ENCODE peak calls at places on chromosomes 2 and 18, in eight cellular contexts. One of them, this sample, is unnamed.

GRCh38 chr2:171327043-171327496 is 106.7 kb downstream of the METTL8 start:
- DNase-seq in cerebellum: no peak
- DNase-seq in BE2C: no peak
- DNase-seq in nucleus accumbens: no peak
- DNase-seq in CD4-positive, alpha-beta T cell: no peak
- DNase-seq in type B pancreatic cell: no peak
- DNase-seq in transverse colon: no peak
- DNase-seq in fibroblast of mammary gland: no peak
- DNase-seq in this sample: no peak

GRCh38 chr18:79300382-79300781 is 95.3 kb upstream of the NFATC1 start:
- DNase-seq in nucleus accumbens: no peak
- DNase-seq in cerebellum: no peak
- DNase-seq in type B pancreatic cell: no peak
- DNase-seq in transverse colon: no peak
- DNase-seq in fibroblast of mammary gland: no peak
- DNase-seq in CD4-positive, alpha-beta T cell: no peak
- DNase-seq in BE2C: no peak
- DNase-seq in this sample: no peak

GRCh38 chr2:196274387-196274809 is 103.0 kb upstream of the STK17B start:
- DNase-seq in fibroblast of mammary gland: peak
- DNase-seq in cerebellum: peak
- DNase-seq in CD4-positive, alpha-beta T cell: no peak
- DNase-seq in transverse colon: peak
- DNase-seq in nucleus accumbens: no peak
- DNase-seq in type B pancreatic cell: no peak
- DNase-seq in BE2C: peak
- DNase-seq in this sample: no peak

GRCh38 chr2:68980956-68981355 is 6.5 kb downstream of the GKN1 start:
- DNase-seq in fibroblast of mammary gland: no peak
- DNase-seq in type B pancreatic cell: no peak
- DNase-seq in nucleus accumbens: no peak
- DNase-seq in CD4-positive, alpha-beta T cell: no peak
- DNase-seq in cerebellum: no peak
- DNase-seq in BE2C: no peak
- DNase-seq in transverse colon: no peak
- DNase-seq in this sample: peak

GRCh38 chr2:16652296-16653082 is 13.1 kb downstream of the CYRIA start:
- DNase-seq in type B pancreatic cell: no peak
- DNase-seq in cerebellum: no peak
- DNase-seq in nucleus accumbens: no peak
- DNase-seq in CD4-positive, alpha-beta T cell: no peak
- DNase-seq in transverse colon: no peak
- DNase-seq in BE2C: no peak
- DNase-seq in fibroblast of mammary gland: peak
- DNase-seq in this sample: no peak

GRCh38 chr2:238255146-238255545 is 15.3 kb upstream of the HES6 start:
- DNase-seq in cerebellum: no peak
- DNase-seq in BE2C: no peak
- DNase-seq in type B pancreatic cell: no peak
- DNase-seq in nucleus accumbens: no peak
- DNase-seq in transverse colon: no peak
- DNase-seq in CD4-positive, alpha-beta T cell: no peak
- DNase-seq in fibroblast of mammary gland: no peak
- DNase-seq in this sample: no peak

GRCh38 chr18:12391487-12392136 is 14.6 kb upstream of the AFG3L2 start:
- DNase-seq in fibroblast of mammary gland: peak
- DNase-seq in type B pancreatic cell: no peak
- DNase-seq in CD4-positive, alpha-beta T cell: peak
- DNase-seq in transverse colon: peak
- DNase-seq in cerebellum: peak
- DNase-seq in nucleus accumbens: no peak
- DNase-seq in BE2C: peak
- DNase-seq in this sample: no peak

GRCh38 chr18:74623047-74623816 is 25.6 kb downstream of the ZNF407 start:
- DNase-seq in type B pancreatic cell: no peak
- DNase-seq in fibroblast of mammary gland: peak
- DNase-seq in nucleus accumbens: no peak
- DNase-seq in CD4-positive, alpha-beta T cell: no peak
- DNase-seq in BE2C: no peak
- DNase-seq in transverse colon: no peak
- DNase-seq in cerebellum: no peak
- DNase-seq in this sample: no peak

GRCh38 chr2:71610671-71611070 is 157.3 kb downstream of the DYSF start:
- DNase-seq in type B pancreatic cell: peak
- DNase-seq in CD4-positive, alpha-beta T cell: no peak
- DNase-seq in cerebellum: no peak
- DNase-seq in fibroblast of mammary gland: no peak
- DNase-seq in nucleus accumbens: no peak
- DNase-seq in BE2C: no peak
- DNase-seq in transverse colon: no peak
- DNase-seq in this sample: no peak

GRCh38 chr2:1415501-1415900 is 2.2 kb downstream of the TPO start:
- DNase-seq in CD4-positive, alpha-beta T cell: no peak
- DNase-seq in fibroblast of mammary gland: no peak
- DNase-seq in cerebellum: no peak
- DNase-seq in transverse colon: no peak
- DNase-seq in type B pancreatic cell: no peak
- DNase-seq in BE2C: no peak
- DNase-seq in nucleus accumbens: no peak
- DNase-seq in this sample: no peak

GRCh38 chr2:234764378-234764777 is 187.4 kb upstream of the SH3BP4 start:
- DNase-seq in type B pancreatic cell: no peak
- DNase-seq in CD4-positive, alpha-beta T cell: no peak
- DNase-seq in cerebellum: no peak
- DNase-seq in fibroblast of mammary gland: no peak
- DNase-seq in nucleus accumbens: no peak
- DNase-seq in BE2C: no peak
- DNase-seq in transverse colon: no peak
- DNase-seq in this sample: peak

GRCh38 chr2:205556357-205556756 is 125.9 kb upstream of the NRP2 start:
- DNase-seq in cerebellum: no peak
- DNase-seq in transverse colon: no peak
- DNase-seq in CD4-positive, alpha-beta T cell: no peak
- DNase-seq in type B pancreatic cell: no peak
- DNase-seq in fibroblast of mammary gland: no peak
- DNase-seq in BE2C: no peak
- DNase-seq in nucleus accumbens: no peak
- DNase-seq in this sample: no peak

GRCh38 chr2:72111061-72111460 is 36.6 kb downstream of the CYP26B1 start:
- DNase-seq in BE2C: no peak
- DNase-seq in CD4-positive, alpha-beta T cell: no peak
- DNase-seq in nucleus accumbens: no peak
- DNase-seq in cerebellum: no peak
- DNase-seq in transverse colon: no peak
- DNase-seq in type B pancreatic cell: peak
- DNase-seq in fibroblast of mammary gland: no peak
- DNase-seq in this sample: no peak

GRCh38 chr18:799943-800342 is 12.1 kb downstream of the YES1 start:
- DNase-seq in BE2C: no peak
- DNase-seq in fibroblast of mammary gland: no peak
- DNase-seq in nucleus accumbens: no peak
- DNase-seq in CD4-positive, alpha-beta T cell: no peak
- DNase-seq in type B pancreatic cell: no peak
- DNase-seq in cerebellum: no peak
- DNase-seq in transverse colon: no peak
- DNase-seq in this sample: no peak

GRCh38 chr2:88557290-88557689 is 70.0 kb downstream of the EIF2AK3 start:
- DNase-seq in transverse colon: peak
- DNase-seq in cerebellum: no peak
- DNase-seq in fibroblast of mammary gland: no peak
- DNase-seq in nucleus accumbens: no peak
- DNase-seq in CD4-positive, alpha-beta T cell: no peak
- DNase-seq in type B pancreatic cell: no peak
- DNase-seq in BE2C: no peak
- DNase-seq in this sample: no peak

GRCh38 chr2:54176577-54176976 is 61.2 kb downstream of the ACYP2 start:
- DNase-seq in fibroblast of mammary gland: peak
- DNase-seq in transverse colon: peak
- DNase-seq in cerebellum: peak
- DNase-seq in nucleus accumbens: no peak
- DNase-seq in type B pancreatic cell: no peak
- DNase-seq in BE2C: peak
- DNase-seq in CD4-positive, alpha-beta T cell: no peak
- DNase-seq in this sample: no peak

GRCh38 chr2:189412330-189412953 is 28.8 kb upstream of the WDR75 start:
- DNase-seq in CD4-positive, alpha-beta T cell: peak
- DNase-seq in type B pancreatic cell: no peak
- DNase-seq in transverse colon: peak
- DNase-seq in cerebellum: peak
- DNase-seq in fibroblast of mammary gland: peak
- DNase-seq in nucleus accumbens: no peak
- DNase-seq in BE2C: peak
- DNase-seq in this sample: no peak